ENCODE peak calls at places on chromosomes 11 and 22, in five cellular contexts. One of them, this sample, is unnamed.

GRCh38 chr22:41976070-41976901 is 7.0 kb downstream of the SEPTIN3 start:
- DNase-seq in ELF-1: no peak
- DNase-seq in endothelial cell: no peak
- DNase-seq in SHP77: peak; percentile 13
- DNase-seq in NCI-H1092 treated with DMSO at 0.1 percent for 48 hours: peak; percentile 40
- DNase-seq in this sample: peak; percentile 84

GRCh38 chr11:87405843-87406242 is 368.1 kb downstream of the TMEM135 start:
- DNase-seq in NCI-H1092 treated with DMSO at 0.1 percent for 48 hours: no peak
- DNase-seq in SHP77: no peak
- DNase-seq in endothelial cell: no peak
- DNase-seq in ELF-1: no peak
- DNase-seq in this sample: no peak

GRCh38 chr11:84800755-84801346 is 826.3 kb downstream of the DLG2 start:
- DNase-seq in SHP77: peak; percentile 21
- DNase-seq in NCI-H1092 treated with DMSO at 0.1 percent for 48 hours: peak; percentile 14
- DNase-seq in endothelial cell: peak; percentile 22
- DNase-seq in ELF-1: no peak
- DNase-seq in this sample: peak; percentile 12

GRCh38 chr11:59616396-59616982 is 915 bp upstream of the OSBP start:
- DNase-seq in endothelial cell: no peak
- DNase-seq in SHP77: no peak
- DNase-seq in ELF-1: no peak
- DNase-seq in NCI-H1092 treated with DMSO at 0.1 percent for 48 hours: peak; percentile 64
- DNase-seq in this sample: no peak

GRCh38 chr11:126544311-126545056 is 189.0 kb downstream of the ST3GAL4 start:
- DNase-seq in endothelial cell: peak; percentile 43
- DNase-seq in ELF-1: peak; percentile 96
- DNase-seq in SHP77: no peak
- DNase-seq in NCI-H1092 treated with DMSO at 0.1 percent for 48 hours: peak; percentile 84
- DNase-seq in this sample: peak; percentile 73

GRCh38 chr11:88596786-88597185 is 259.2 kb upstream of the CTSC start:
- DNase-seq in ELF-1: no peak
- DNase-seq in NCI-H1092 treated with DMSO at 0.1 percent for 48 hours: no peak
- DNase-seq in SHP77: no peak
- DNase-seq in endothelial cell: no peak
- DNase-seq in this sample: no peak

GRCh38 chr22:45268167-45268957 is 16.4 kb upstream of the UPK3A start:
- DNase-seq in NCI-H1092 treated with DMSO at 0.1 percent for 48 hours: peak; percentile 0
- DNase-seq in SHP77: no peak
- DNase-seq in endothelial cell: peak; percentile 58
- DNase-seq in ELF-1: peak; percentile 65
- DNase-seq in this sample: peak; percentile 94

GRCh38 chr11:110065189-110065588 is 28.0 kb upstream of the ZC3H12C start:
- DNase-seq in endothelial cell: no peak
- DNase-seq in ELF-1: peak; percentile 22
- DNase-seq in NCI-H1092 treated with DMSO at 0.1 percent for 48 hours: no peak
- DNase-seq in SHP77: no peak
- DNase-seq in this sample: no peak

GRCh38 chr11:96050435-96051182 is 126.7 kb upstream of the MTMR2 start:
- DNase-seq in SHP77: no peak
- DNase-seq in endothelial cell: no peak
- DNase-seq in NCI-H1092 treated with DMSO at 0.1 percent for 48 hours: no peak
- DNase-seq in ELF-1: no peak
- DNase-seq in this sample: no peak

GRCh38 chr11:129950319-129951034 is 52.2 kb downstream of the PRDM10 start:
- DNase-seq in endothelial cell: no peak
- DNase-seq in SHP77: no peak
- DNase-seq in ELF-1: no peak
- DNase-seq in NCI-H1092 treated with DMSO at 0.1 percent for 48 hours: no peak
- DNase-seq in this sample: no peak

GRCh38 chr11:12517306-12517705 is 139.9 kb downstream of the PARVA start:
- DNase-seq in endothelial cell: no peak
- DNase-seq in ELF-1: no peak
- DNase-seq in NCI-H1092 treated with DMSO at 0.1 percent for 48 hours: no peak
- DNase-seq in SHP77: no peak
- DNase-seq in this sample: no peak

GRCh38 chr11:46920709-46921108 is 2.4 kb upstream of the LRP4 start:
- DNase-seq in SHP77: no peak
- DNase-seq in NCI-H1092 treated with DMSO at 0.1 percent for 48 hours: no peak
- DNase-seq in endothelial cell: no peak
- DNase-seq in ELF-1: peak; percentile 42
- DNase-seq in this sample: no peak

GRCh38 chr11:3949132-3949531 is 93.7 kb downstream of the STIM1 start:
- DNase-seq in endothelial cell: no peak
- DNase-seq in ELF-1: no peak
- DNase-seq in NCI-H1092 treated with DMSO at 0.1 percent for 48 hours: no peak
- DNase-seq in SHP77: no peak
- DNase-seq in this sample: no peak

GRCh38 chr11:69972351-69972802 is 105.7 kb upstream of the ANO1 start:
- DNase-seq in ELF-1: no peak
- DNase-seq in endothelial cell: no peak
- DNase-seq in NCI-H1092 treated with DMSO at 0.1 percent for 48 hours: no peak
- DNase-seq in SHP77: no peak
- DNase-seq in this sample: no peak

GRCh38 chr11:104873252-104873651 is 25.0 kb downstream of the CASP12 start:
- DNase-seq in endothelial cell: no peak
- DNase-seq in ELF-1: peak; percentile 35
- DNase-seq in NCI-H1092 treated with DMSO at 0.1 percent for 48 hours: no peak
- DNase-seq in SHP77: no peak
- DNase-seq in this sample: no peak

GRCh38 chr11:19873730-19874129 is 161.1 kb downstream of the NAV2 start:
- DNase-seq in ELF-1: no peak
- DNase-seq in NCI-H1092 treated with DMSO at 0.1 percent for 48 hours: peak; percentile 60
- DNase-seq in SHP77: no peak
- DNase-seq in endothelial cell: no peak
- DNase-seq in this sample: no peak

GRCh38 chr11:46808804-46809431 is 37.2 kb downstream of the CKAP5 start:
- DNase-seq in endothelial cell: no peak
- DNase-seq in ELF-1: no peak
- DNase-seq in NCI-H1092 treated with DMSO at 0.1 percent for 48 hours: no peak
- DNase-seq in SHP77: peak; percentile 5
- DNase-seq in this sample: peak; percentile 10

GRCh38 chr11:125141686-125142535 is 22.6 kb upstream of the PKNOX2 start:
- DNase-seq in endothelial cell: peak; percentile 84
- DNase-seq in ELF-1: peak; percentile 94
- DNase-seq in NCI-H1092 treated with DMSO at 0.1 percent for 48 hours: peak; percentile 29
- DNase-seq in SHP77: no peak
- DNase-seq in this sample: peak; percentile 87

GRCh38 chr22:48352086-48352911 is 1475.4 kb downstream of the BRD1 start:
- DNase-seq in SHP77: no peak
- DNase-seq in endothelial cell: no peak
- DNase-seq in ELF-1: no peak
- DNase-seq in NCI-H1092 treated with DMSO at 0.1 percent for 48 hours: no peak
- DNase-seq in this sample: no peak

GRCh38 chr11:14764899-14765527 is 121.4 kb downstream of the PDE3B start:
- DNase-seq in endothelial cell: no peak
- DNase-seq in ELF-1: no peak
- DNase-seq in NCI-H1092 treated with DMSO at 0.1 percent for 48 hours: no peak
- DNase-seq in SHP77: no peak
- DNase-seq in this sample: peak; percentile 21

GRCh38 chr11:10550503-10550902 is 9.5 kb upstream of the RNF141 start:
- DNase-seq in SHP77: no peak
- DNase-seq in NCI-H1092 treated with DMSO at 0.1 percent for 48 hours: no peak
- DNase-seq in endothelial cell: no peak
- DNase-seq in ELF-1: no peak
- DNase-seq in this sample: no peak

GRCh38 chr11:68044898-68045351 is 6.1 kb downstream of the TCIRG1 start:
- DNase-seq in ELF-1: no peak
- DNase-seq in endothelial cell: no peak
- DNase-seq in NCI-H1092 treated with DMSO at 0.1 percent for 48 hours: no peak
- DNase-seq in SHP77: no peak
- DNase-seq in this sample: peak; percentile 31

GRCh38 chr11:106001304-106002012 is 20.6 kb downstream of the MSANTD4 start:
- DNase-seq in ELF-1: no peak
- DNase-seq in NCI-H1092 treated with DMSO at 0.1 percent for 48 hours: no peak
- DNase-seq in SHP77: no peak
- DNase-seq in endothelial cell: no peak
- DNase-seq in this sample: no peak

GRCh38 chr11:1077417-1078119 is 2.9 kb downstream of the MUC2 start:
- DNase-seq in NCI-H1092 treated with DMSO at 0.1 percent for 48 hours: no peak
- DNase-seq in ELF-1: peak; percentile 55
- DNase-seq in endothelial cell: no peak
- DNase-seq in SHP77: no peak
- DNase-seq in this sample: no peak

GRCh38 chr11:19735512-19735911 is 22.9 kb downstream of the NAV2 start:
- DNase-seq in NCI-H1092 treated with DMSO at 0.1 percent for 48 hours: peak; percentile 54
- DNase-seq in SHP77: no peak
- DNase-seq in ELF-1: no peak
- DNase-seq in endothelial cell: no peak
- DNase-seq in this sample: no peak

GRCh38 chr11:110679323-110679980 is 32.8 kb downstream of the ARHGAP20 start:
- DNase-seq in ELF-1: no peak
- DNase-seq in SHP77: no peak
- DNase-seq in NCI-H1092 treated with DMSO at 0.1 percent for 48 hours: no peak
- DNase-seq in endothelial cell: no peak
- DNase-seq in this sample: no peak

GRCh38 chr11:6362185-6362867 is 27.9 kb upstream of the SMPD1 start:
- DNase-seq in endothelial cell: no peak
- DNase-seq in SHP77: no peak
- DNase-seq in ELF-1: no peak
- DNase-seq in NCI-H1092 treated with DMSO at 0.1 percent for 48 hours: no peak
- DNase-seq in this sample: no peak

GRCh38 chr22:32695451-32695891 is 106.0 kb upstream of the TIMP3 start:
- DNase-seq in SHP77: no peak
- DNase-seq in NCI-H1092 treated with DMSO at 0.1 percent for 48 hours: no peak
- DNase-seq in endothelial cell: no peak
- DNase-seq in ELF-1: no peak
- DNase-seq in this sample: no peak

GRCh38 chr22:26986051-26986881 is 328.9 kb downstream of the MIAT start:
- DNase-seq in SHP77: no peak
- DNase-seq in endothelial cell: no peak
- DNase-seq in ELF-1: no peak
- DNase-seq in NCI-H1092 treated with DMSO at 0.1 percent for 48 hours: no peak
- DNase-seq in this sample: peak; percentile 48

GRCh38 chr22:43838161-43838560 is 24.2 kb downstream of the SULT4A1 start:
- DNase-seq in SHP77: no peak
- DNase-seq in NCI-H1092 treated with DMSO at 0.1 percent for 48 hours: no peak
- DNase-seq in ELF-1: no peak
- DNase-seq in endothelial cell: no peak
- DNase-seq in this sample: no peak

GRCh38 chr11:126345759-126346585 is 9.5 kb upstream of the ST3GAL4 start:
- DNase-seq in SHP77: no peak
- DNase-seq in endothelial cell: no peak
- DNase-seq in ELF-1: peak; percentile 66
- DNase-seq in NCI-H1092 treated with DMSO at 0.1 percent for 48 hours: no peak
- DNase-seq in this sample: no peak

GRCh38 chr11:121958323-121958977 is 157.6 kb downstream of the BLID start:
- DNase-seq in endothelial cell: no peak
- DNase-seq in ELF-1: no peak
- DNase-seq in SHP77: no peak
- DNase-seq in NCI-H1092 treated with DMSO at 0.1 percent for 48 hours: no peak
- DNase-seq in this sample: peak; percentile 63

GRCh38 chr11:71179877-71180276 is 72.5 kb downstream of the SHANK2 start:
- DNase-seq in NCI-H1092 treated with DMSO at 0.1 percent for 48 hours: no peak
- DNase-seq in ELF-1: peak; percentile 19
- DNase-seq in SHP77: no peak
- DNase-seq in endothelial cell: no peak
- DNase-seq in this sample: no peak

GRCh38 chr11:83002047-83002446 is 69.7 kb downstream of the RAB30 start:
- DNase-seq in NCI-H1092 treated with DMSO at 0.1 percent for 48 hours: no peak
- DNase-seq in ELF-1: peak; percentile 71
- DNase-seq in endothelial cell: no peak
- DNase-seq in SHP77: no peak
- DNase-seq in this sample: no peak

GRCh38 chr11:94511932-94512781 is at the start of gene C11orf97:
- DNase-seq in endothelial cell: peak; percentile 73
- DNase-seq in NCI-H1092 treated with DMSO at 0.1 percent for 48 hours: peak; percentile 31
- DNase-seq in ELF-1: peak; percentile 94
- DNase-seq in SHP77: no peak
- DNase-seq in this sample: peak; percentile 82

GRCh38 chr22:25749420-25750169 is 7.6 kb downstream of the MYO18B start:
- DNase-seq in ELF-1: no peak
- DNase-seq in SHP77: no peak
- DNase-seq in endothelial cell: no peak
- DNase-seq in NCI-H1092 treated with DMSO at 0.1 percent for 48 hours: no peak
- DNase-seq in this sample: no peak

GRCh38 chr11:129291556-129291955 is 84.1 kb upstream of the BARX2 start:
- DNase-seq in endothelial cell: no peak
- DNase-seq in NCI-H1092 treated with DMSO at 0.1 percent for 48 hours: no peak
- DNase-seq in ELF-1: peak; percentile 68
- DNase-seq in SHP77: no peak
- DNase-seq in this sample: no peak

GRCh38 chr11:131129474-131129873 is 213.2 kb upstream of the SNX19 start:
- DNase-seq in NCI-H1092 treated with DMSO at 0.1 percent for 48 hours: no peak
- DNase-seq in ELF-1: peak; percentile 20
- DNase-seq in endothelial cell: no peak
- DNase-seq in SHP77: no peak
- DNase-seq in this sample: no peak

GRCh38 chr11:107251298-107251697 is 206.3 kb downstream of the CWF19L2 start:
- DNase-seq in ELF-1: no peak
- DNase-seq in SHP77: no peak
- DNase-seq in endothelial cell: no peak
- DNase-seq in NCI-H1092 treated with DMSO at 0.1 percent for 48 hours: no peak
- DNase-seq in this sample: no peak

GRCh38 chr11:126891556-126892217 is 108.9 kb downstream of the KIRREL3 start:
- DNase-seq in SHP77: no peak
- DNase-seq in endothelial cell: no peak
- DNase-seq in ELF-1: peak; percentile 52
- DNase-seq in NCI-H1092 treated with DMSO at 0.1 percent for 48 hours: no peak
- DNase-seq in this sample: no peak

This sample was measured in SK-N-SH.